ENCODE peak calls at places on chromosomes 3 and 15, in ten cellular contexts. A is stimulated activated naive B cell treated with anti-CD40 and anti-IgM and Interleukin-4, amounts not matched to agents 10 μg/mL and 1 μg/mL and 100 μg/mL, for 72 hours; K is A673; S is activated CD8-positive, alpha-beta memory T cell treated with anti-CD3 and anti-CD28 coated beads for 24 hours; E is stimulated activated CD8-positive, alpha-beta memory T cell treated with anti-CD3 and anti-CD28 coated beads, Interleukin-12 subunit alpha, Interleukin-12 subunit beta, amount 100 ng/mL, for 1 hour; N is hypothalamus; D is dorsolateral prefrontal cortex; P is RPMI7951; U is CD8-positive, alpha-beta memory T cell; O is upper lobe of right lung. X is an unnamed sample.

GRCh38 chr3:177300039-177300833 is 103.0 kb upstream of the TBL1XR1 start:
- DNase-seq in N (no peak), A (peak), U (no peak), O (no peak), E (no peak), S (peak), K (no peak), P (no peak), D (no peak), X (no peak)

GRCh38 chr3:173128633-173129032 is 12.4 kb downstream of the SPATA16 start:
- DNase-seq in U (no peak), D (no peak), N (no peak), A (no peak), S (no peak), K (no peak), P (no peak), E (no peak), O (no peak), X (no peak)

GRCh38 chr15:43550527-43551363 is 33.3 kb downstream of the MAP1A start:
- DNase-seq in K (no peak), D (no peak), N (no peak), O (no peak), A (no peak), E (no peak), P (no peak), U (no peak), S (no peak), X (no peak)

GRCh38 chr15:38930851-38931572 is 366.4 kb upstream of the RASGRP1 start:
- DNase-seq in E (no peak), D (no peak), N (no peak), S (no peak), P (peak), K (no peak), A (no peak), O (no peak), U (no peak), X (no peak)

GRCh38 chr3:60085649-60086048 is 1035.8 kb upstream of the CFAP20DC start:
- DNase-seq in U (no peak), P (no peak), N (no peak), K (no peak), A (no peak), S (no peak), O (no peak), D (no peak), E (no peak), X (no peak)

GRCh38 chr3:100004931-100005330 is 109.4 kb downstream of the FILIP1L start:
- DNase-seq in K (no peak), D (no peak), U (no peak), N (no peak), A (no peak), E (no peak), P (no peak), S (no peak), O (no peak), X (no peak)

GRCh38 chr3:99817047-99817436 is 620 bp upstream of the CMSS1 start:
- DNase-seq in E (no peak), K (peak), O (no peak), N (no peak), U (no peak), S (peak), D (no peak), P (peak), A (no peak), X (no peak)

GRCh38 chr3:87436781-87437543 is 160.6 kb upstream of the POU1F1 start:
- DNase-seq in K (no peak), D (no peak), O (no peak), E (no peak), A (no peak), U (no peak), N (no peak), S (no peak), P (no peak), X (no peak)

GRCh38 chr3:71949403-71949802 is 164.5 kb upstream of the PROK2 start:
- DNase-seq in P (peak), U (no peak), O (no peak), D (no peak), K (peak), A (no peak), S (no peak), E (no peak), N (no peak), X (no peak)

GRCh38 chr15:43187544-43188155 is 2.4 kb downstream of the CCNDBP1 start:
- DNase-seq in P (peak), K (peak), O (no peak), U (peak), A (no peak), D (no peak), E (no peak), N (no peak), S (no peak), X (no peak)

GRCh38 chr3:148950806-148951205 is 40.5 kb upstream of the GYG1 start:
- DNase-seq in K (peak), D (no peak), A (no peak), S (no peak), E (no peak), N (no peak), P (peak), U (no peak), O (no peak), X (no peak)

GRCh38 chr3:29240248-29240647 is 40.6 kb upstream of the RBMS3 start:
- DNase-seq in P (peak), E (no peak), S (no peak), D (no peak), K (peak), O (no peak), N (no peak), U (no peak), A (no peak), X (no peak)

X was measured in KG1.